ENCODE peak calls at places on chromosomes 7 and 10, in five cellular contexts. L is MM.1S, S is fibroblast of lung, U is GM23248, N is HCT116. R is an unnamed sample.

GRCh38 chr10:12635127-12635541 is 285.8 kb downstream of the CAMK1D start:
- DNase-seq in U (peak; percentile 4), S (peak; percentile 35), L (no peak), N (no peak), R (no peak)

GRCh38 chr7:12518920-12519681 is 51.4 kb upstream of the SCIN start:
- DNase-seq in U (peak; percentile 32), L (peak; percentile 14), S (peak; percentile 7), N (no peak), R (peak; percentile 8)

GRCh38 chr10:49272251-49273081 is 26.5 kb upstream of the C10orf71 start:
- DNase-seq in U (peak; percentile 87), L (no peak), N (no peak), S (no peak), R (no peak)

GRCh38 chr7:87146740-87147386 is 5.4 kb upstream of the DMTF1 start:
- DNase-seq in L (no peak), U (no peak), S (no peak), N (no peak), R (no peak)

GRCh38 chr7:50534690-50535290 is 30.4 kb downstream of the DDC start:
- DNase-seq in S (peak; percentile 99), U (peak; percentile 97), N (peak; percentile 95), L (no peak), R (peak; percentile 99)

GRCh38 chr10:30387646-30388243 is 38.7 kb upstream of the MTPAP start:
- DNase-seq in S (peak; percentile 73), L (no peak), U (peak; percentile 68), N (peak; percentile 81), R (peak; percentile 87)

GRCh38 chr7:48173313-48173712 is 2.1 kb downstream of the ABCA13 start:
- DNase-seq in U (no peak), L (no peak), N (no peak), S (no peak), R (no peak)

GRCh38 chr7:44823266-44823781 is 24.6 kb downstream of the H2AZ2 start:
- DNase-seq in L (no peak), N (no peak), S (no peak), U (no peak), R (no peak)

GRCh38 chr10:122376364-122376961 is 2.0 kb downstream of the PLEKHA1 start:
- DNase-seq in L (no peak), U (peak; percentile 26), S (no peak), N (no peak), R (no peak)

GRCh38 chr7:125059861-125060456 is 130.3 kb upstream of the POT1 start:
- DNase-seq in S (peak; percentile 6), N (no peak), U (peak; percentile 43), L (peak; percentile 56), R (no peak)

GRCh38 chr10:132192076-132192975 is 5.6 kb downstream of the DPYSL4 start:
- DNase-seq in U (no peak), N (no peak), S (no peak), L (peak; percentile 62), R (no peak)

GRCh38 chr10:70561051-70561450 is 41.5 kb downstream of the PRF1 start:
- DNase-seq in L (no peak), U (peak; percentile 25), N (no peak), S (no peak), R (no peak)

GRCh38 chr7:158531661-158532060 is 56.0 kb downstream of the PTPRN2 start:
- DNase-seq in N (no peak), U (no peak), L (no peak), S (no peak), R (no peak)

GRCh38 chr10:125084191-125085186 is 75.9 kb downstream of the CTBP2 start:
- DNase-seq in U (peak; percentile 90), S (peak; percentile 95), N (peak; percentile 85), L (no peak), R (peak; percentile 91)

GRCh38 chr7:47578581-47579270 is 3.2 kb downstream of the TNS3 start:
- DNase-seq in S (peak; percentile 72), N (no peak), L (no peak), U (peak; percentile 85), R (peak; percentile 40)

GRCh38 chr10:71975891-71976725 is 11.9 kb downstream of the CHST3 start:
- DNase-seq in L (no peak), N (peak; percentile 45), U (peak; percentile 89), S (peak; percentile 84), R (peak; percentile 89)

GRCh38 chr7:134845461-134845860 is 66.0 kb downstream of the CALD1 start:
- DNase-seq in N (peak; percentile 38), S (no peak), L (peak; percentile 61), U (no peak), R (peak; percentile 73)

GRCh38 chr7:139004321-139005075 is 23.3 kb upstream of the KIAA1549 start:
- DNase-seq in S (no peak), U (no peak), N (no peak), L (no peak), R (no peak)

GRCh38 chr7:18140943-18141342 is 113.3 kb upstream of the PRPS1L1 start:
- DNase-seq in L (no peak), U (no peak), S (no peak), N (no peak), R (no peak)

GRCh38 chr7:17593854-17594419 is 295.5 kb downstream of the AHR start:
- DNase-seq in N (no peak), S (no peak), U (peak; percentile 22), L (no peak), R (no peak)

GRCh38 chr10:88731296-88731695 is 25.2 kb downstream of the LIPK start:
- DNase-seq in U (peak; percentile 12), S (no peak), L (no peak), N (no peak), R (no peak)

GRCh38 chr10:12559578-12560178 is 210.3 kb downstream of the CAMK1D start:
- DNase-seq in U (no peak), N (no peak), S (no peak), L (no peak), R (no peak)

GRCh38 chr10:12807096-12807755 is 194.3 kb downstream of the CCDC3 start:
- DNase-seq in N (no peak), U (no peak), L (no peak), S (no peak), R (no peak)

DNA sequence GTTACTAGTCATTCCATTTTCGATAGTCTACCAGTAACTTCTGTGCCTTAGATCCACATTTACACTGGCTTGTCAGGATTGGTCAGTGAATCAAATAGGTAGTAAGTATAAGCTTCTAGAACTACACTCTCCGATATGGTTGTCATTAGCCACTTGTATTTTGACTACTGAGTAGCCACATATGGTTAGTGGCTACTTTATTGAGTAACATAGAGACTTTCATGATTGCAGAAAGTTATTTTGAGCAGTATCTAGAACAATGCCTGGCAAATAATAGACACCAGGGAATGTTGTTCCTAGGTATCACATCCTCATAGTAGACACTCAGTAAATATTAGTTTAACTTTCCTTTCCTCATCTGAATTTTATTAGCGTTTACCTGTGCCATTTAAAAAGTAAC is 93.1 kb downstream of the BMPR1A start:
- DNase-seq in U (no peak), L (no peak), N (no peak), S (no peak), R (no peak)
- TF ChIP-seq EZH2 in U (no peak), L (no peak), N (no peak), S (no peak), R (no peak)

GRCh38 chr10:22341190-22341935 is 3.9 kb upstream of the SPAG6 start:
- DNase-seq in U (peak; percentile 69), N (no peak), S (no peak), L (no peak), R (no peak)
- TF ChIP-seq EZH2 in U (no peak), N (no peak), S (peak; percentile 85), L (no peak), R (no peak)

DNA sequence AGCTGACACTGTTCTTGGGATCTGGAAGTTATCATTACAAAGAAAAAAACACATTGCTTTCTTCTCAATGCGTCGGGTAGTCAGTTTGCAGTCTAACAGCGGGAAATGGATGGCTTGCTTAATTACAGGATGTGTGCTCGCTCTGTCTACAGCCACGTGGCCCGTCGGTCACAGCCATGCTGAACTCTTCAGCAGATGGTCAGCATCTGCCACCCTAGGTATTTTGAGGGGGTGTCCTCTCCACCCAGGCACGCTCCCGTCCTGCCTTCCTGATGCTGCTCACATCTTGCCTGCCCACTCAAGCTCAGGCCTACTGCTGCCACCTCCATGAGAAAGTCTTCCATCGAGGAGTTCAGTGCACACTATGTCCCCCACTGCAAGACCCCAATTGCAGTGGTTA is 20.3 kb upstream of the INMT start:
- DNase-seq in N (no peak), S (no peak), U (no peak), L (no peak), R (no peak)
- TF ChIP-seq EZH2 in N (no peak), S (no peak), U (no peak), L (no peak), R (no peak)

GRCh38 chr7:101164071-101164840 is 1.1 kb downstream of the VGF start:
- DNase-seq in L (no peak), S (peak; percentile 73), U (peak; percentile 86), N (no peak), R (peak; percentile 57)
- TF ChIP-seq EZH2 in L (no peak), S (peak; percentile 85), U (no peak), N (no peak), R (no peak)

GRCh38 chr7:520503-521161 is 986 bp upstream of the PDGFA start:
- DNase-seq in N (no peak), S (peak; percentile 23), L (no peak), U (peak; percentile 56), R (no peak)
- TF ChIP-seq EZH2 in N (no peak), S (peak; percentile 71), L (no peak), U (no peak), R (no peak)